ENCODE peak calls at places on chromosome 22, in five cellular contexts. One of them, this sample, is unnamed.

GRCh38 chr22:28002863-28003565 is 84.0 kb upstream of the PITPNB start:
- DNase-seq in SW 1271: no peak
- DNase-seq in effector CD8-positive, alpha-beta T cell: no peak
- DNase-seq in stimulated activated CD8-positive, alpha-beta memory T cell treated with anti-CD3 and anti-CD28 coated beads, Interleukin-4, amount 100 ng/mL, for 4 hours: no peak
- DNase-seq in CD4-positive, alpha-beta T cell: no peak
- DNase-seq in this sample: no peak

GRCh38 chr22:24289781-24290181 is 19.1 kb downstream of the SPECC1L start:
- DNase-seq in SW 1271: no peak
- DNase-seq in effector CD8-positive, alpha-beta T cell: no peak
- DNase-seq in stimulated activated CD8-positive, alpha-beta memory T cell treated with anti-CD3 and anti-CD28 coated beads, Interleukin-4, amount 100 ng/mL, for 4 hours: no peak
- DNase-seq in CD4-positive, alpha-beta T cell: no peak
- DNase-seq in this sample: no peak

GRCh38 chr22:42397332-42398246 is 34.6 kb downstream of the NFAM1 start:
- DNase-seq in SW 1271: no peak
- DNase-seq in effector CD8-positive, alpha-beta T cell: no peak
- DNase-seq in stimulated activated CD8-positive, alpha-beta memory T cell treated with anti-CD3 and anti-CD28 coated beads, Interleukin-4, amount 100 ng/mL, for 4 hours: no peak
- DNase-seq in CD4-positive, alpha-beta T cell: no peak
- DNase-seq in this sample: peak

GRCh38 chr22:17194213-17194612 is 25.0 kb downstream of the ADA2 start:
- DNase-seq in SW 1271: no peak
- DNase-seq in effector CD8-positive, alpha-beta T cell: no peak
- DNase-seq in stimulated activated CD8-positive, alpha-beta memory T cell treated with anti-CD3 and anti-CD28 coated beads, Interleukin-4, amount 100 ng/mL, for 4 hours: no peak
- DNase-seq in CD4-positive, alpha-beta T cell: no peak
- DNase-seq in this sample: no peak

GRCh38 chr22:45211435-45211834 is 29.3 kb downstream of the KIAA0930 start:
- DNase-seq in SW 1271: no peak
- DNase-seq in effector CD8-positive, alpha-beta T cell: no peak
- DNase-seq in stimulated activated CD8-positive, alpha-beta memory T cell treated with anti-CD3 and anti-CD28 coated beads, Interleukin-4, amount 100 ng/mL, for 4 hours: no peak
- DNase-seq in CD4-positive, alpha-beta T cell: no peak
- DNase-seq in this sample: peak

GRCh38 chr22:48896766-48897637 is 930.7 kb downstream of the BRD1 start:
- DNase-seq in SW 1271: no peak
- DNase-seq in effector CD8-positive, alpha-beta T cell: no peak
- DNase-seq in stimulated activated CD8-positive, alpha-beta memory T cell treated with anti-CD3 and anti-CD28 coated beads, Interleukin-4, amount 100 ng/mL, for 4 hours: no peak
- DNase-seq in CD4-positive, alpha-beta T cell: no peak
- DNase-seq in this sample: peak

GRCh38 chr22:30044369-30044768 is 35.9 kb upstream of the HORMAD2 start:
- DNase-seq in SW 1271: no peak
- DNase-seq in effector CD8-positive, alpha-beta T cell: no peak
- DNase-seq in stimulated activated CD8-positive, alpha-beta memory T cell treated with anti-CD3 and anti-CD28 coated beads, Interleukin-4, amount 100 ng/mL, for 4 hours: no peak
- DNase-seq in CD4-positive, alpha-beta T cell: no peak
- DNase-seq in this sample: no peak

GRCh38 chr22:20396639-20397038 is 2.7 kb downstream of the ZNF74 start:
- DNase-seq in SW 1271: no peak
- DNase-seq in effector CD8-positive, alpha-beta T cell: no peak
- DNase-seq in stimulated activated CD8-positive, alpha-beta memory T cell treated with anti-CD3 and anti-CD28 coated beads, Interleukin-4, amount 100 ng/mL, for 4 hours: no peak
- DNase-seq in CD4-positive, alpha-beta T cell: no peak
- DNase-seq in this sample: no peak

GRCh38 chr22:50718352-50718709 is 19.7 kb upstream of the ACR start:
- DNase-seq in SW 1271: no peak
- DNase-seq in effector CD8-positive, alpha-beta T cell: no peak
- DNase-seq in stimulated activated CD8-positive, alpha-beta memory T cell treated with anti-CD3 and anti-CD28 coated beads, Interleukin-4, amount 100 ng/mL, for 4 hours: no peak
- DNase-seq in CD4-positive, alpha-beta T cell: no peak
- DNase-seq in this sample: no peak

GRCh38 chr22:30283342-30283741 is 6.0 kb downstream of the CASTOR1 start:
- DNase-seq in SW 1271: no peak
- DNase-seq in effector CD8-positive, alpha-beta T cell: no peak
- DNase-seq in stimulated activated CD8-positive, alpha-beta memory T cell treated with anti-CD3 and anti-CD28 coated beads, Interleukin-4, amount 100 ng/mL, for 4 hours: no peak
- DNase-seq in CD4-positive, alpha-beta T cell: no peak
- DNase-seq in this sample: no peak

GRCh38 chr22:25327018-25327755 is 107.7 kb downstream of the CRYBB2 start:
- DNase-seq in SW 1271: no peak
- DNase-seq in effector CD8-positive, alpha-beta T cell: no peak
- DNase-seq in stimulated activated CD8-positive, alpha-beta memory T cell treated with anti-CD3 and anti-CD28 coated beads, Interleukin-4, amount 100 ng/mL, for 4 hours: no peak
- DNase-seq in CD4-positive, alpha-beta T cell: no peak
- DNase-seq in this sample: no peak

GRCh38 chr22:50532353-50532700 is 2.5 kb upstream of the TYMP start:
- DNase-seq in SW 1271: no peak
- DNase-seq in effector CD8-positive, alpha-beta T cell: no peak
- DNase-seq in stimulated activated CD8-positive, alpha-beta memory T cell treated with anti-CD3 and anti-CD28 coated beads, Interleukin-4, amount 100 ng/mL, for 4 hours: no peak
- DNase-seq in CD4-positive, alpha-beta T cell: no peak
- DNase-seq in this sample: no peak

GRCh38 chr22:42418811-42419243 is 13.4 kb downstream of the NFAM1 start:
- DNase-seq in SW 1271: no peak
- DNase-seq in effector CD8-positive, alpha-beta T cell: no peak
- DNase-seq in stimulated activated CD8-positive, alpha-beta memory T cell treated with anti-CD3 and anti-CD28 coated beads, Interleukin-4, amount 100 ng/mL, for 4 hours: no peak
- DNase-seq in CD4-positive, alpha-beta T cell: no peak
- DNase-seq in this sample: no peak

GRCh38 chr22:23874871-23875270 is 17.2 kb downstream of the SLC2A11 start:
- DNase-seq in SW 1271: no peak
- DNase-seq in effector CD8-positive, alpha-beta T cell: no peak
- DNase-seq in stimulated activated CD8-positive, alpha-beta memory T cell treated with anti-CD3 and anti-CD28 coated beads, Interleukin-4, amount 100 ng/mL, for 4 hours: no peak
- DNase-seq in CD4-positive, alpha-beta T cell: no peak
- DNase-seq in this sample: no peak

GRCh38 chr22:44419429-44419828 is 78.6 kb downstream of the RTL6 start:
- DNase-seq in SW 1271: no peak
- DNase-seq in effector CD8-positive, alpha-beta T cell: no peak
- DNase-seq in stimulated activated CD8-positive, alpha-beta memory T cell treated with anti-CD3 and anti-CD28 coated beads, Interleukin-4, amount 100 ng/mL, for 4 hours: no peak
- DNase-seq in CD4-positive, alpha-beta T cell: no peak
- DNase-seq in this sample: no peak

GRCh38 chr22:45318168-45318557 is 8.4 kb downstream of the FAM118A start:
- DNase-seq in SW 1271: no peak
- DNase-seq in effector CD8-positive, alpha-beta T cell: peak
- DNase-seq in stimulated activated CD8-positive, alpha-beta memory T cell treated with anti-CD3 and anti-CD28 coated beads, Interleukin-4, amount 100 ng/mL, for 4 hours: peak
- DNase-seq in CD4-positive, alpha-beta T cell: peak
- DNase-seq in this sample: peak

GRCh38 chr22:30561402-30562154 is 12.9 kb downstream of the GAL3ST1 start:
- DNase-seq in SW 1271: no peak
- DNase-seq in effector CD8-positive, alpha-beta T cell: no peak
- DNase-seq in stimulated activated CD8-positive, alpha-beta memory T cell treated with anti-CD3 and anti-CD28 coated beads, Interleukin-4, amount 100 ng/mL, for 4 hours: no peak
- DNase-seq in CD4-positive, alpha-beta T cell: no peak
- DNase-seq in this sample: no peak

GRCh38 chr22:49024775-49025440 is 802.8 kb downstream of the BRD1 start:
- DNase-seq in SW 1271: no peak
- DNase-seq in effector CD8-positive, alpha-beta T cell: no peak
- DNase-seq in stimulated activated CD8-positive, alpha-beta memory T cell treated with anti-CD3 and anti-CD28 coated beads, Interleukin-4, amount 100 ng/mL, for 4 hours: no peak
- DNase-seq in CD4-positive, alpha-beta T cell: no peak
- DNase-seq in this sample: peak

GRCh38 chr22:39311592-39312400 is 7.6 kb downstream of the RPL3 start:
- DNase-seq in SW 1271: no peak
- DNase-seq in effector CD8-positive, alpha-beta T cell: no peak
- DNase-seq in stimulated activated CD8-positive, alpha-beta memory T cell treated with anti-CD3 and anti-CD28 coated beads, Interleukin-4, amount 100 ng/mL, for 4 hours: no peak
- DNase-seq in CD4-positive, alpha-beta T cell: no peak
- DNase-seq in this sample: no peak

GRCh38 chr22:31096637-31097274 is 10.6 kb downstream of the SELENOM start:
- DNase-seq in SW 1271: no peak
- DNase-seq in effector CD8-positive, alpha-beta T cell: no peak
- DNase-seq in stimulated activated CD8-positive, alpha-beta memory T cell treated with anti-CD3 and anti-CD28 coated beads, Interleukin-4, amount 100 ng/mL, for 4 hours: no peak
- DNase-seq in CD4-positive, alpha-beta T cell: no peak
- DNase-seq in this sample: peak

GRCh38 chr22:37986371-37986770 is 2.0 kb upstream of the SOX10 start:
- DNase-seq in SW 1271: no peak
- DNase-seq in effector CD8-positive, alpha-beta T cell: no peak
- DNase-seq in stimulated activated CD8-positive, alpha-beta memory T cell treated with anti-CD3 and anti-CD28 coated beads, Interleukin-4, amount 100 ng/mL, for 4 hours: no peak
- DNase-seq in CD4-positive, alpha-beta T cell: no peak
- DNase-seq in this sample: no peak